ENCODE peak calls at places on chromosomes 4 and X, in four cellular contexts. F, N, R and S are unnamed samples.

GRCh38 chr4:41307633-41308032 is 50.9 kb downstream of the UCHL1 start:
- DNase-seq in F (no peak), N (no peak), R (no peak), S (no peak)

GRCh38 chrX:122906726-122907125 is 277.4 kb upstream of the GRIA3 start:
- DNase-seq in F (no peak), N (no peak), R (no peak), S (no peak)

GRCh38 chr4:112520598-112521122 is 4.7 kb upstream of the NEUROG2 start:
- DNase-seq in F (no peak), N (no peak), R (no peak), S (no peak)

GRCh38 chr4:185839204-185839712 is 27.3 kb upstream of the SORBS2 start:
- DNase-seq in F (peak; percentile 65), N (no peak), R (no peak), S (no peak)

GRCh38 chrX:21975827-21976226 is 35.3 kb downstream of the SMS start:
- DNase-seq in F (no peak), N (no peak), R (no peak), S (no peak)

GRCh38 chr4:158870282-158871049 is 101.6 kb downstream of the FNIP2 start:
- DNase-seq in F (no peak), N (no peak), R (peak; percentile 49), S (no peak)

GRCh38 chr4:76809594-76810305 is 88.2 kb downstream of the SOWAHB start:
- DNase-seq in F (no peak), N (no peak), R (no peak), S (no peak)

GRCh38 chr4:25727711-25728493 is 72.3 kb downstream of the SLC34A2 start:
- DNase-seq in F (no peak), N (no peak), R (no peak), S (no peak)

GRCh38 chrX:51395807-51396728 is 63.4 kb downstream of the NUDT10 start:
- DNase-seq in F (no peak), N (peak; percentile 81), R (peak; percentile 89), S (peak; percentile 32)

DNA sequence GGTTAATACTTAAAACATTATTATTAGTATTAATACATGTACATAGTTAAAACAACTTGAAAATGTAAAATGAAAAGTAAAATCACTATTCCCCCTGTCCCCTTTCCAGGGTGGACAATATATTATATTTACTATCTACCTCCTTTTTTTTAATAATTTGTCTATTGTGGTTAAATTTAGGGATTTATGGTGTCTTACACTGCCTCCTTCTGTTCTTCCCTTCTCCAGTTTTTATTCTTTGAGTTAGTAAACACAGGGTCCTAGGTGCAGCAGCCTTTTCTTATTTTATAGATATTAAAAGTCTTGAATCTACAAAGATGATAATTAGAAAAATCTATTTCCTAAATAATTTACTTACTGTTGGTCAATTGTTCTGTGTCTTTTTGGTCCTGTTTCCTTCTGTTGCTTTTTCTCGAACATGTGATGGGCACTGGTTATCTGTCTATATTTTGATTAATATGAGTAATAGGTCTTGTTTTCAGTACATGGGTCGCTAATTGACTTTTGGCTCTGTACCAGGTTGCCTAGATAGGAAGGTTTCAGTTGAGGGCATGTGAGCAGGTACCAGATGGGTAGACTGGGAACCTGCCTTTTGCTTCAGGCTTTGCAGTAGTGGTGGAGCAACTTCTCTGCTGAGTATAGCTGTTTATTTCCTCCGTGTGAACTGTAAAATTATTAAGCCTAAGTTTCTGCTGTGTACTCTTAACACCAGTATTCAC is 1.1 kb downstream of the NUDT9 start:
- DNase-seq in F (no peak), N (no peak), R (peak; percentile 33), S (no peak)
- TF ChIP-seq CTCF in F (peak; percentile 22), N (no peak), R (no peak), S (no peak)

GRCh38 chr4:153232768-153233167 is 28.5 kb downstream of the TRIM2 start:
- DNase-seq in F (peak; percentile 24), N (no peak), R (peak; percentile 30), S (no peak)
- TF ChIP-seq CTCF in F (no peak), N (no peak), R (peak; percentile 54), S (no peak)

DNA sequence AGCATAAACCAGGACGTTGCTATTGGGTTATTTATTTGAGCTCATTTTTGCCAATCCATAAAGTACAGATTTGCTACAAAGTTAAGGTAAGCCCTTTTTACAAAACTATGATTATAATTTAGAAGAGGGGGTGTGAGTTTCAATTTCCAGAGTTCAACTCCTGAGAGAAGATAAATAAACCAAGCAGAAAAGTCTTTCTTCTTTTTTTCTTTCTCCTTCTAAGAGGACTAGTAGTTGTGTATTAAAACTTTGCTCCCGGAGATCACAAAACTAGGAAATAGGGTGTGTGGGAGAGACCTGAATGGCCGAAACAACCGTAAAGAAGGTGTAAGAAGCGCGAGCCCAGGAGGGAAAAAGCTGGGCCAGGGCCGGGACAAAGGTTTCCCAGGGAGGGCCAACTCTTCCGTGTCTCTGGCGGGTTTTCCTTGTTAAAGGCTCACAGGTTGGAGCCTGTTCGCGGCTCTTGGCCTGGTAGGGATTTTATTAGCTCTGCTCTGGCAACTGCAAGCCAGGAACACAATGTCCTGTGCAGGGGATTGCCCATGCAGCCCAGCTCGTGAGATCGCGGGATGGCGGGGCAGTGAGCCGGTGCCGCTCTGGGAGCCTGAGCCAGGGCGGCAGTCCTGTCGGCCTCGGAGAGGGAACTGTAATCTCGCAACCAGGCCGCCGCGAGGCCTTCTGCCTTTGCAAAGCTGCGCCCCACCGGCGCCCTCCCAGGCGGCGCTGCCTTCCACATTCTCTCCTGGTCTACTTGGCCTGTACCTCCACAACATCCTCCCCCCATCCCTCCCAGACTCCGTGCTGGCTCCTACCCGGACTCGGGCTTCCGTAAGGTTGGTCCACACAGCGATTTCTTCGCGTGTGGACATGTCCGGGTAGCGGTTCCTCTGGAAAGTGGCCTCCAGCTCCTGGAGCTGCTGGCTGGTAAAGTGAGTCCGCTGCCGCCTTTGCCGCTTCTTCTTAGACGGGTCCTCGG is 2.2 kb downstream of the PITX2 start:
- DNase-seq in F (no peak), N (peak; percentile 69), R (peak; percentile 67), S (no peak)
- TF ChIP-seq CTCF in F (no peak), N (no peak), R (peak; percentile 49), S (no peak)

DNA sequence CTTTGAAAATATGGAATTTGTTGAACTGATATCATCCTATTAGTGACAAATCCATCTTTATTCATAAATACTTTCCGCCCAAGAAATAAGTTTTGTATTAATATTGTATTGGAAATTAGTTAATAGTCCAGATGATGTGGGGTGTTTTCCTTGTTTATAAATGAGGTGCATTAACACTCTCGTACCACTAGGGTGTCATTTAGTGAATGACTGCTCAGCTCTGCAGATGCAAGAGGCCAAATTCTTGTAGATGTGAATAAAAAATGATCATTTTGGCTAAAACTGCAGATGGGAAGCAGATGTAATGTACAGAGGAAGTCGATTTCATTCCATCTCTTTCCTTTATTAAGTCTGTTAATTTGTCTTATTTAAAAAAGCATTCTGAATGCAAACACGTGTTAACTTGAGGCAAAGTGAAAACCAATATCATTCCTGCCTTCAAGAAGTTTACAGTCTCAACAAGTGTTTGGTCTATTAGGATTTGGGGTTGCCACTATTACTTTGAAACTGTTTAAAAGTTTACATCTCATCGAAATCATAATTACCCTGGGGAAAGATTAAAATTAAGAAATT is 108.1 kb downstream of the DHX15 start:
- DNase-seq in F (no peak), N (no peak), R (peak; percentile 28), S (no peak)
- TF ChIP-seq CTCF in F (peak; percentile 34), N (no peak), R (peak; percentile 80), S (no peak)

GRCh38 chr4:12723849-12724447 is 760.2 kb downstream of the RAB28 start:
- DNase-seq in F (no peak), N (no peak), R (no peak), S (no peak)
- TF ChIP-seq CTCF in F (no peak), N (no peak), R (no peak), S (no peak)

GRCh38 chr4:13674971-13675370 is 47.4 kb upstream of the BOD1L1 start:
- DNase-seq in F (no peak), N (no peak), R (no peak), S (no peak)

GRCh38 chr4:13665711-13666660 is 38.5 kb upstream of the BOD1L1 start:
- DNase-seq in F (no peak), N (no peak), R (no peak), S (no peak)

GRCh38 chr4:13670456-13671150 is 43.1 kb upstream of the BOD1L1 start:
- DNase-seq in F (no peak), N (no peak), R (no peak), S (no peak)
- TF ChIP-seq CTCF in F (no peak), N (no peak), R (no peak), S (no peak)